ENCODE peak calls at places on chromosomes 5 and 9, in ten cellular contexts. One of them, this sample, is unnamed.
A peak's percentile ranks its signal among the peaks of the same experiment; 100 is the strongest.

GRCh38 chr5:44641820-44642219 is 166.9 kb upstream of the MRPS30 start:
- DNase-seq in tibial nerve: no peak
- DNase-seq in upper lobe of left lung: no peak
- DNase-seq in A549: no peak
- DNase-seq in stomach: no peak
- DNase-seq in HepG2: no peak
- DNase-seq in K562: no peak
- DNase-seq in suprapubic skin: no peak
- DNase-seq in ovary: no peak
- DNase-seq in H1: no peak
- DNase-seq in this sample: no peak

GRCh38 chr9:137448569-137448962 is 7.4 kb upstream of the ENTPD8 start:
- DNase-seq in tibial nerve: no peak
- DNase-seq in upper lobe of left lung: no peak
- DNase-seq in A549: no peak
- DNase-seq in stomach: no peak
- DNase-seq in HepG2: no peak
- DNase-seq in K562: no peak
- DNase-seq in suprapubic skin: peak; percentile 61
- DNase-seq in ovary: no peak
- DNase-seq in H1: no peak
- DNase-seq in this sample: no peak

GRCh38 chr5:149603210-149603609 is 21.9 kb downstream of the ARHGEF37 start:
- DNase-seq in tibial nerve: no peak
- DNase-seq in upper lobe of left lung: no peak
- DNase-seq in A549: no peak
- DNase-seq in stomach: peak; percentile 45
- DNase-seq in HepG2: no peak
- DNase-seq in K562: no peak
- DNase-seq in suprapubic skin: no peak
- DNase-seq in ovary: no peak
- DNase-seq in H1: no peak
- DNase-seq in this sample: peak; percentile 41

GRCh38 chr5:113224605-113225065 is 210.2 kb downstream of the TSSK1B start:
- DNase-seq in tibial nerve: no peak
- DNase-seq in upper lobe of left lung: no peak
- DNase-seq in A549: no peak
- DNase-seq in stomach: no peak
- DNase-seq in HepG2: peak; percentile 18
- DNase-seq in K562: no peak
- DNase-seq in suprapubic skin: no peak
- DNase-seq in ovary: no peak
- DNase-seq in H1: no peak
- DNase-seq in this sample: no peak

GRCh38 chr5:73365301-73365853 is 83.2 kb downstream of the FOXD1 start:
- DNase-seq in tibial nerve: no peak
- DNase-seq in upper lobe of left lung: no peak
- DNase-seq in A549: peak; percentile 49
- DNase-seq in stomach: no peak
- DNase-seq in HepG2: no peak
- DNase-seq in K562: no peak
- DNase-seq in suprapubic skin: no peak
- DNase-seq in ovary: no peak
- DNase-seq in H1: no peak
- DNase-seq in this sample: no peak

GRCh38 chr5:110055301-110055700 is 365.6 kb downstream of the MAN2A1 start:
- DNase-seq in tibial nerve: no peak
- DNase-seq in upper lobe of left lung: no peak
- DNase-seq in A549: no peak
- DNase-seq in stomach: no peak
- DNase-seq in HepG2: no peak
- DNase-seq in K562: no peak
- DNase-seq in suprapubic skin: no peak
- DNase-seq in ovary: no peak
- DNase-seq in H1: no peak
- DNase-seq in this sample: no peak

GRCh38 chr5:34656001-34656699 is at the start of gene RAI14:
- DNase-seq in tibial nerve: peak; percentile 62
- DNase-seq in upper lobe of left lung: peak; percentile 91
- DNase-seq in A549: peak; percentile 81
- DNase-seq in stomach: peak; percentile 83
- DNase-seq in HepG2: peak; percentile 41
- DNase-seq in K562: peak; percentile 91
- DNase-seq in suprapubic skin: peak; percentile 87
- DNase-seq in ovary: peak; percentile 84
- DNase-seq in H1: peak; percentile 86
- DNase-seq in this sample: peak; percentile 73

GRCh38 chr5:137039939-137040515 is 459.1 kb downstream of the SPOCK1 start:
- DNase-seq in tibial nerve: no peak
- DNase-seq in upper lobe of left lung: no peak
- DNase-seq in A549: no peak
- DNase-seq in stomach: no peak
- DNase-seq in HepG2: no peak
- DNase-seq in K562: no peak
- DNase-seq in suprapubic skin: no peak
- DNase-seq in ovary: no peak
- DNase-seq in H1: no peak
- DNase-seq in this sample: no peak

GRCh38 chr9:123129411-123129810 is 95.9 kb downstream of the GPR21 start:
- DNase-seq in tibial nerve: no peak
- DNase-seq in upper lobe of left lung: no peak
- DNase-seq in A549: no peak
- DNase-seq in stomach: no peak
- DNase-seq in HepG2: no peak
- DNase-seq in K562: no peak
- DNase-seq in suprapubic skin: no peak
- DNase-seq in ovary: no peak
- DNase-seq in H1: no peak
- DNase-seq in this sample: no peak

GRCh38 chr9:120366646-120367019 is 213.3 kb downstream of the CDK5RAP2 start:
- DNase-seq in tibial nerve: peak; percentile 20
- DNase-seq in upper lobe of left lung: peak; percentile 32
- DNase-seq in A549: peak; percentile 84
- DNase-seq in stomach: no peak
- DNase-seq in HepG2: peak; percentile 88
- DNase-seq in K562: no peak
- DNase-seq in suprapubic skin: no peak
- DNase-seq in ovary: no peak
- DNase-seq in H1: no peak
- DNase-seq in this sample: no peak

GRCh38 chr5:96817496-96817895 is 9.8 kb upstream of the ERAP1 start:
- DNase-seq in tibial nerve: no peak
- DNase-seq in upper lobe of left lung: no peak
- DNase-seq in A549: no peak
- DNase-seq in stomach: no peak
- DNase-seq in HepG2: no peak
- DNase-seq in K562: no peak
- DNase-seq in suprapubic skin: no peak
- DNase-seq in ovary: no peak
- DNase-seq in H1: no peak
- DNase-seq in this sample: no peak

GRCh38 chr9:16515207-16515606 is 355.3 kb downstream of the BNC2 start:
- DNase-seq in tibial nerve: no peak
- DNase-seq in upper lobe of left lung: no peak
- DNase-seq in A549: no peak
- DNase-seq in stomach: no peak
- DNase-seq in HepG2: no peak
- DNase-seq in K562: no peak
- DNase-seq in suprapubic skin: no peak
- DNase-seq in ovary: no peak
- DNase-seq in H1: no peak
- DNase-seq in this sample: no peak

GRCh38 chr5:55896663-55897062 is 45.5 kb downstream of the IL31RA start:
- DNase-seq in tibial nerve: no peak
- DNase-seq in upper lobe of left lung: peak; percentile 41
- DNase-seq in A549: no peak
- DNase-seq in stomach: no peak
- DNase-seq in HepG2: no peak
- DNase-seq in K562: no peak
- DNase-seq in suprapubic skin: no peak
- DNase-seq in ovary: no peak
- DNase-seq in H1: no peak
- DNase-seq in this sample: no peak

GRCh38 chr9:129626079-129626943 is at the start of gene NTMT1:
- DNase-seq in tibial nerve: peak; percentile 89
- DNase-seq in upper lobe of left lung: peak; percentile 90
- DNase-seq in A549: peak; percentile 87
- DNase-seq in stomach: peak; percentile 89
- DNase-seq in HepG2: peak; percentile 77
- DNase-seq in K562: peak; percentile 93
- DNase-seq in suprapubic skin: peak; percentile 92
- DNase-seq in ovary: peak; percentile 94
- DNase-seq in H1: peak; percentile 98
- DNase-seq in this sample: peak; percentile 89

GRCh38 chr9:100774962-100775361 is 197.1 kb downstream of the CAVIN4 start:
- DNase-seq in tibial nerve: no peak
- DNase-seq in upper lobe of left lung: no peak
- DNase-seq in A549: no peak
- DNase-seq in stomach: no peak
- DNase-seq in HepG2: no peak
- DNase-seq in K562: no peak
- DNase-seq in suprapubic skin: no peak
- DNase-seq in ovary: no peak
- DNase-seq in H1: peak; percentile 48
- DNase-seq in this sample: no peak

GRCh38 chr5:51398875-51399635 is 15.8 kb downstream of the ISL1 start:
- DNase-seq in tibial nerve: no peak
- DNase-seq in upper lobe of left lung: no peak
- DNase-seq in A549: no peak
- DNase-seq in stomach: no peak
- DNase-seq in HepG2: no peak
- DNase-seq in K562: no peak
- DNase-seq in suprapubic skin: no peak
- DNase-seq in ovary: no peak
- DNase-seq in H1: no peak
- DNase-seq in this sample: no peak

GRCh38 chr5:61280766-61281427 is 51.2 kb upstream of the ZSWIM6 start:
- DNase-seq in tibial nerve: no peak
- DNase-seq in upper lobe of left lung: no peak
- DNase-seq in A549: no peak
- DNase-seq in stomach: peak; percentile 73
- DNase-seq in HepG2: no peak
- DNase-seq in K562: no peak
- DNase-seq in suprapubic skin: no peak
- DNase-seq in ovary: no peak
- DNase-seq in H1: no peak
- DNase-seq in this sample: peak; percentile 49
- TF ChIP-seq EP300 in tibial nerve: no peak
- TF ChIP-seq EP300 in upper lobe of left lung: no peak
- TF ChIP-seq EP300 in A549: no peak
- TF ChIP-seq EP300 in stomach: no peak
- TF ChIP-seq EP300 in HepG2: no peak
- TF ChIP-seq EP300 in K562: no peak
- TF ChIP-seq EP300 in suprapubic skin: no peak
- TF ChIP-seq EP300 in ovary: no peak
- TF ChIP-seq EP300 in H1: no peak
- TF ChIP-seq EP300 in this sample: no peak

GRCh38 chr9:127224178-127224882 is 40.2 kb upstream of the GARNL3 start:
- DNase-seq in tibial nerve: peak; percentile 88
- DNase-seq in upper lobe of left lung: peak; percentile 90
- DNase-seq in A549: peak; percentile 91
- DNase-seq in stomach: peak; percentile 94
- DNase-seq in HepG2: peak; percentile 85
- DNase-seq in K562: peak; percentile 96
- DNase-seq in suprapubic skin: peak; percentile 96
- DNase-seq in ovary: peak; percentile 99
- DNase-seq in H1: peak; percentile 100
- DNase-seq in this sample: peak; percentile 94
- TF ChIP-seq CTCF in tibial nerve: peak; percentile 9
- TF ChIP-seq CTCF in upper lobe of left lung: no peak
- TF ChIP-seq CTCF in A549: no peak
- TF ChIP-seq CTCF in stomach: no peak
- TF ChIP-seq CTCF in HepG2: peak; percentile 41
- TF ChIP-seq CTCF in K562: peak; percentile 27
- TF ChIP-seq CTCF in suprapubic skin: peak; percentile 17
- TF ChIP-seq CTCF in ovary: no peak
- TF ChIP-seq CTCF in H1: no peak
- TF ChIP-seq CTCF in this sample: peak; percentile 8

DNA sequence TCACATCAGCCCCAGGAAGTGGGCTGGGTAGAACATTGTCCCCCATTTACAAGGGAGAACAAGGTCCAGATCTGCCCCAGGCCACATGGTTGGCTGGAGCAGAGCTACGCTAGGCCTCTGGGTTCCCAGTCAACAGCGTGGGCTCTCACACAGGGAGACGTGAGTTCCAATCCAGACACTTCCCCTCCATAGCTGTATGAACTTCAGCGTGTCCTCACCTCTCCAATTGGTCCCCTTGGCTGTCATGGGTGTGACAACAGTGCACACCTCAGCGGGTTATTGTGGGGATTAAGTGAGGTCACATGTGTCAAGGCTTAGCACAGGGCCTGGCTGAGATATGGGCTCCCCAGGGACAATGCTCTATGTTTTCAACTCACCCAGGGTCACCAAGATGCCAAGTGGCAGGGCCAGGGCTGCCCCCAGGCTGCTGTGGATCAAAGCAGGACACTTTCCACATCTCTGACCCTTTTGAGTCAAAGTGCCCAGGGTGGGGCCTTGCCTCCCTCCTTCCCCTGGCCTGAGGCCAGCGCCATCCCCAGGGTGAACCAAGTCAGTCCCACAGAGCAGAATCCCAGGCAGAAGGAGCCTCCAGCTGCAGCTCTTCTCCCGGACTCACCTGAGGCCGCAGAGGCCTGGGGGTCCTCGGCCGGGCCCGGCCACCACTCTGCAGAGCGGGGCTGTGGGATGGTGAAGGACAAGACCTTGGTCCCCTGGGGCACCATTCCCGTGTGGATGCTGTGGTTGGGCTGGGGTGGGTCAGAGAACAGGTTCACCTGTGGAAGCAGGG is 19.8 kb downstream of the AKNA start:
- DNase-seq in tibial nerve: no peak
- DNase-seq in upper lobe of left lung: no peak
- DNase-seq in A549: no peak
- DNase-seq in stomach: no peak
- DNase-seq in HepG2: no peak
- DNase-seq in K562: no peak
- DNase-seq in suprapubic skin: peak; percentile 50
- DNase-seq in ovary: no peak
- DNase-seq in H1: no peak
- DNase-seq in this sample: no peak
- H3K4me1 ChIP-seq in tibial nerve: peaks cover 9% of the 10 kb centered on the region
- H3K4me1 ChIP-seq in upper lobe of left lung: peaks cover 64% of the 10 kb centered on the region
- H3K4me1 ChIP-seq in A549: peaks cover 21% of the 10 kb centered on the region
- H3K4me1 ChIP-seq in stomach: peaks cover 21% of the 10 kb centered on the region
- H3K4me1 ChIP-seq in HepG2: peaks cover 14% of the 10 kb centered on the region
- H3K4me1 ChIP-seq in K562: peaks cover 15% of the 10 kb centered on the region
- H3K4me1 ChIP-seq in suprapubic skin: peaks cover 30% of the 10 kb centered on the region
- H3K4me1 ChIP-seq in ovary: peaks cover 4% of the 10 kb centered on the region
- H3K4me1 ChIP-seq in H1: peaks cover 7% of the 10 kb centered on the region
- H3K4me1 ChIP-seq in this sample: peaks cover 8% of the 10 kb centered on the region

DNA sequence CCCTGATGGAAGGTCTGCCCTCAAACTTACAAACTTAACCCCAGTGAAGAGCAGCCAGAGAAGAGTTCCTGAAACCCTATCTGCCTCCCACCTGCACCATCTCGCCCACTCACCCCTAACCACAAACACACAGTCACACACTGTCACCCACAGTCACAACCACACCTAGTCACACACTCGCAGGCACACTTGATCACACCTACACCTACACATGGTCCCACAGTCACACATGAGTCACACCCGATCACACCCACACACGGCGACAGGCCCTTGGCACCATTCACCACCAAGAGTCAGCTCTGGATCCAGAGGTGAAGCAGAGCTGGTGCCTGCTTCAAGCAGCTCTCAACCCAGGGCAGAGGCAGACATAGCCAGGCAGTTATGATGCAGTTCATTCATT is 6.1 kb downstream of the TSPAN17 start:
- DNase-seq in tibial nerve: no peak
- DNase-seq in upper lobe of left lung: no peak
- DNase-seq in A549: no peak
- DNase-seq in stomach: peak; percentile 37
- DNase-seq in HepG2: no peak
- DNase-seq in K562: no peak
- DNase-seq in suprapubic skin: no peak
- DNase-seq in ovary: no peak
- DNase-seq in H1: no peak
- DNase-seq in this sample: no peak
- TF ChIP-seq EP300 in tibial nerve: no peak
- TF ChIP-seq EP300 in upper lobe of left lung: no peak
- TF ChIP-seq EP300 in A549: no peak
- TF ChIP-seq EP300 in stomach: no peak
- TF ChIP-seq EP300 in HepG2: no peak
- TF ChIP-seq EP300 in K562: no peak
- TF ChIP-seq EP300 in suprapubic skin: no peak
- TF ChIP-seq EP300 in ovary: no peak
- TF ChIP-seq EP300 in H1: no peak
- TF ChIP-seq EP300 in this sample: no peak

This sample was measured in transverse colon.